ENCODE peak calls at places on chromosomes 13 and 19, in six cellular contexts. L, M, K, W, F and I are unnamed samples.

GRCh38 chr19:4829001-4829712 is 2.4 kb downstream of the TICAM1 start:
- DNase-seq in L (no peak), M (peak; percentile 22), K (peak; percentile 80), W (no peak), F (no peak), I (peak; percentile 81)

GRCh38 chr13:77300176-77301141 is 26.4 kb downstream of the MYCBP2 start:
- DNase-seq in L (no peak), M (peak; percentile 53), K (peak; percentile 69), W (no peak), F (no peak), I (peak; percentile 35)

GRCh38 chr19:8530061-8530679 is 16.2 kb upstream of the ZNF414 start:
- DNase-seq in L (no peak), M (no peak), K (no peak), W (no peak), F (no peak), I (no peak)

GRCh38 chr13:49977992-49978391 is 18.9 kb upstream of the TRIM13 start:
- DNase-seq in L (no peak), M (no peak), K (no peak), W (no peak), F (no peak), I (no peak)

GRCh38 chr19:6736169-6736916 is 1.0 kb downstream of the GPR108 start:
- DNase-seq in L (peak; percentile 81), M (peak; percentile 93), K (peak; percentile 81), W (peak; percentile 79), F (peak; percentile 89), I (peak; percentile 90)

GRCh38 chr13:113861433-113862030 is 2.3 kb downstream of the GAS6 start:
- DNase-seq in L (no peak), M (no peak), K (no peak), W (no peak), F (no peak), I (no peak)

GRCh38 chr19:34838753-34839431 is 65.9 kb upstream of the ZNF599 start:
- DNase-seq in L (no peak), M (peak; percentile 31), K (no peak), W (peak; percentile 12), F (no peak), I (no peak)

GRCh38 chr13:112968380-112968909 is 569 bp upstream of the MCF2L start:
- DNase-seq in L (no peak), M (no peak), K (no peak), W (peak; percentile 29), F (no peak), I (peak; percentile 24)

GRCh38 chr19:32498641-32499200 is 82.3 kb upstream of the PDCD5 start:
- DNase-seq in L (no peak), M (no peak), K (no peak), W (no peak), F (no peak), I (no peak)

GRCh38 chr13:93727301-93728141 is 500.9 kb downstream of the GPC6 start:
- DNase-seq in L (no peak), M (no peak), K (no peak), W (no peak), F (no peak), I (no peak)

GRCh38 chr19:2333027-2333806 is 4.7 kb downstream of the SPPL2B start:
- DNase-seq in L (no peak), M (no peak), K (peak; percentile 56), W (no peak), F (no peak), I (peak; percentile 79)